ENCODE peak calls at places on chromosomes 13 and 19, in eight cellular contexts. B, Q, R, M, U, C, F and Z are unnamed samples.

GRCh38 chr13:49374585-49375290 is 69.1 kb downstream of the CAB39L start:
- DNase-seq in B (peak), Q (no peak), R (no peak), M (no peak), U (no peak), C (no peak), F (no peak), Z (no peak)

GRCh38 chr19:38307597-38307996 is 3.5 kb downstream of the C19orf33 start:
- DNase-seq in B (no peak), Q (no peak), R (no peak), M (no peak), U (no peak), C (no peak), F (no peak), Z (no peak)

GRCh38 chr13:24459234-24459633 is 53.3 kb downstream of the PARP4 start:
- DNase-seq in B (peak), Q (no peak), R (no peak), M (no peak), U (no peak), C (no peak), F (no peak), Z (no peak)

GRCh38 chr13:45370922-45371406 is 30.0 kb upstream of the TPT1 start:
- DNase-seq in B (peak), Q (peak), R (peak), M (peak), U (peak), C (peak), F (peak), Z (peak)

GRCh38 chr13:113337556-113337955 is 26.4 kb downstream of the GRTP1 start:
- DNase-seq in B (no peak), Q (no peak), R (peak), M (no peak), U (no peak), C (no peak), F (no peak), Z (no peak)

GRCh38 chr13:49533586-49534269 is 38.0 kb downstream of the PHF11 start:
- DNase-seq in B (no peak), Q (no peak), R (no peak), M (no peak), U (no peak), C (no peak), F (no peak), Z (no peak)

GRCh38 chr19:29277107-29277506 is 64.2 kb upstream of the UQCRFS1 start:
- DNase-seq in B (no peak), Q (peak), R (peak), M (no peak), U (no peak), C (peak), F (peak), Z (no peak)

GRCh38 chr19:7673995-7674667 is 2.8 kb upstream of the MCEMP1 start:
- DNase-seq in B (peak), Q (no peak), R (no peak), M (peak), U (peak), C (no peak), F (no peak), Z (peak)

GRCh38 chr19:46606019-46606418 is 4.9 kb downstream of the CALM3 start:
- DNase-seq in B (no peak), Q (no peak), R (no peak), M (no peak), U (no peak), C (no peak), F (no peak), Z (no peak)

GRCh38 chr19:6161271-6161850 is 25.9 kb downstream of the ACSBG2 start:
- DNase-seq in B (no peak), Q (peak), R (no peak), M (peak), U (no peak), C (peak), F (peak), Z (peak)

DNA sequence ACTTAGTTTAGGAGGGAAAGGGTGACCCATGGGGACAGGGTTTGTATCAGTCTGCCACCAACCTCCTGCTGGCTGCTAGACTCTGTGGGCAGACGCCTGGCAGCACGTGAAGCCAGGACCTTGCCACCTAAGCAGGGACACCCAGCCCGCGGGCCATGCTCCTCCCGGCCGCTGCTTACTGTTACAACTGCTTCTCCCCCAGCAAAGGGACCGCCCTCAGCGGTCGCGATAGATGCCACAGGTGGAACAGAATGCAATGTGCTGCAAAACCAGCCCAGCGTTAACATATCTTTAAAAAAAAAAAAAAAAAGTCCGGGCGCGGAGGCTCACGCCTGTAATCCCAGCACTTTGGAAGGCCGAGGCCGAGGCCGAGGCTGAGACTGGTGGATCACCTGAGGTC is 1.9 kb upstream of the RHPN2 start:
- DNase-seq in B (no peak), Q (no peak), R (no peak), M (no peak), U (no peak), C (no peak), F (no peak), Z (no peak)
- H3K27ac ChIP-seq in B (no peak), Q (no peak), R (no peak), M (no peak), U (no peak), C (no peak), F (no peak), Z (no peak)

DNA sequence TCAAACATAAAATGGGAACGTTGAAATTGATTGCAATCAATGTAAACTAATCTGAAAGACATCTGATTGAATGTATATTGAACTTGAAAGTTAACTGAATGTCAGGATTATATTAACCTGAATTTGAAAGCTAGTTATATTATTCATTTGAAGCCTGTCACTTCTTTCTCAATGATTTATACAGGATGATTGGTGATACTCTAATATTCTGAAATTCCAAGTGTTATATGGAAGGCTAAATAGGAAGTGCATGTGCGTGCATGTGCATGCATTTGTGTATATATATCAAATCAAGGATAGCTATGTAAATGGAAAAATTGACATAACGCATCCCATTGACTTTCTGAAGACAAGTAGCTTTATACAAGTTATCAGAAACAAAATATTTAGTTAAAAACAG is 143.3 kb downstream of the LMO7 start:
- DNase-seq in B (no peak), Q (no peak), R (no peak), M (no peak), U (no peak), C (no peak), F (no peak), Z (no peak)
- H3K27ac ChIP-seq in B (no peak), Q (no peak), R (no peak), M (no peak), U (no peak), C (no peak), F (no peak), Z (no peak)

GRCh38 chr19:17929056-17929455 is 3.8 kb upstream of the CCDC124 start:
- DNase-seq in B (no peak), Q (no peak), R (no peak), M (no peak), U (no peak), C (no peak), F (no peak), Z (no peak)
- H3K27ac ChIP-seq in B (no peak), Q (no peak), R (no peak), M (no peak), U (no peak), C (no peak), F (no peak), Z (no peak)

GRCh38 chr19:719636-720377 is 11.1 kb downstream of the PALM start:
- DNase-seq in B (no peak), Q (no peak), R (no peak), M (peak), U (no peak), C (no peak), F (no peak), Z (no peak)

GRCh38 chr19:722553-723101 is 13.9 kb downstream of the PALM start:
- DNase-seq in B (no peak), Q (no peak), R (no peak), M (no peak), U (peak), C (no peak), F (peak), Z (no peak)

GRCh38 chr19:718251-719024 is 9.7 kb downstream of the PALM start:
- DNase-seq in B (no peak), Q (no peak), R (no peak), M (peak), U (no peak), C (no peak), F (no peak), Z (no peak)

GRCh38 chr19:719081-719512 is 10.4 kb downstream of the PALM start:
- DNase-seq in B (no peak), Q (no peak), R (no peak), M (no peak), U (peak), C (no peak), F (no peak), Z (no peak)

DNA sequence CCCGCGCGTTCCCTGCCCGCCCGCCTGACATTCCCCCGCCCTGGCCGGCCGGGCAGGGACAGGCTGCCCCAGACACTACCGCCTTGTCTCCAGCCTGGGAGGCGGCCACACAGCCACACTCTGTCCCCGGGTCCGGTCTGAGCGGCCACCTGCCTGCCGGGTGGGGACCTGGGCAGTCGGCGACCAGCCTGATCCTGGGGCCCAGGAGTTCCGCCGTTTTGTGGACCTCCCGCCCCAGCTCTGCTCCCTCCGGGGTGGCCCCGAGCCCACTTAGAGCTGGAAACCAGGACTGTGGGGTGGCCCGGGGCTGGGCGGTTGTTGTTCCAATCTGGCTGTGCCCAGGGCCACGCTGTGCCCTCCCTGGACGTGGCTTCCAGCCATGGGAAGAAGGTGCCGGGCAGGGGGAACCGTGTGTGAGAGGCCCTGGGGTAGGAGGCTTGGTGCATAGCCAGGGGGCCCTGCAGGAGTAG is 12.0 kb downstream of the PALM start:
- DNase-seq in B (no peak), Q (no peak), R (no peak), M (peak), U (no peak), C (no peak), F (no peak), Z (no peak)
- H3K27ac ChIP-seq in B (no peak), Q (no peak), R (no peak), M (no peak), U (peak), C (no peak), F (no peak), Z (no peak)